ENCODE peak calls at places on chromosomes 3 and 15, in eight cellular contexts. P is type B pancreatic cell; S is LHCN-M2; C is BE2C; K is naive thymus-derived CD4-positive, alpha-beta T cell; O is cardiac fibroblast; T is amniotic epithelial cell; M is C1 segment of cervical spinal cord. E is an unnamed sample.

GRCh38 chr3:174202146-174202545 is 657.0 kb upstream of the NAALADL2 start:
- DNase-seq in P (no peak), S (no peak), C (no peak), K (no peak), O (no peak), T (no peak), M (no peak), E (no peak)

GRCh38 chr15:32152574-32152973 is 122.3 kb downstream of the CHRNA7 start:
- DNase-seq in P (no peak), S (no peak), C (no peak), K (no peak), O (no peak), T (no peak), M (no peak), E (no peak)

GRCh38 chr15:95733931-95734330 is 596.6 kb upstream of the NR2F2 start:
- DNase-seq in P (no peak), S (no peak), C (no peak), K (no peak), O (no peak), T (no peak), M (no peak), E (no peak)

GRCh38 chr3:15998896-15999295 is 175.6 kb upstream of the GALNT15 start:
- DNase-seq in P (no peak), S (no peak), C (no peak), K (no peak), O (no peak), T (no peak), M (no peak), E (no peak)

GRCh38 chr3:54932606-54933005 is 4.7 kb upstream of the LRTM1 start:
- DNase-seq in P (no peak), S (peak; percentile 32), C (no peak), K (no peak), O (no peak), T (no peak), M (peak; percentile 2), E (no peak)

GRCh38 chr3:109177888-109178287 is 41.4 kb downstream of the C3orf85 start:
- DNase-seq in P (no peak), S (no peak), C (no peak), K (no peak), O (no peak), T (no peak), M (no peak), E (no peak)

GRCh38 chr3:189049458-189050231 is 122.1 kb upstream of the TPRG1 start:
- DNase-seq in P (no peak), S (no peak), C (no peak), K (no peak), O (no peak), T (no peak), M (no peak), E (peak; percentile 51)

GRCh38 chr3:70748593-70748992 is 436.2 kb upstream of the MDFIC2 start:
- DNase-seq in P (no peak), S (no peak), C (no peak), K (no peak), O (no peak), T (no peak), M (no peak), E (no peak)

GRCh38 chr15:41894791-41895463 is 1.1 kb upstream of the SPTBN5 start:
- DNase-seq in P (no peak), S (peak; percentile 18), C (peak; percentile 98), K (peak; percentile 86), O (peak; percentile 76), T (peak; percentile 65), M (no peak), E (peak; percentile 87)

GRCh38 chr3:193730498-193730897 is 137.5 kb downstream of the OPA1 start:
- DNase-seq in P (no peak), S (no peak), C (no peak), K (no peak), O (no peak), T (no peak), M (no peak), E (no peak)

GRCh38 chr15:90149609-90150340 is 47.5 kb upstream of the IDH2 start:
- DNase-seq in P (no peak), S (no peak), C (no peak), K (no peak), O (no peak), T (no peak), M (no peak), E (no peak)

GRCh38 chr3:149663966-149664365 is 6.1 kb upstream of the WWTR1 start:
- DNase-seq in P (no peak), S (no peak), C (no peak), K (no peak), O (no peak), T (no peak), M (no peak), E (no peak)

GRCh38 chr3:40584625-40585189 is 59.9 kb downstream of the ZNF621 start:
- DNase-seq in P (peak; percentile 92), S (peak; percentile 63), C (peak; percentile 87), K (peak; percentile 58), O (peak; percentile 87), T (peak; percentile 68), M (peak; percentile 54), E (peak; percentile 48)

GRCh38 chr15:65638681-65639089 is 16.9 kb downstream of the SLC24A1 start:
- DNase-seq in P (no peak), S (peak; percentile 80), C (peak; percentile 45), K (peak; percentile 66), O (peak; percentile 88), T (peak; percentile 80), M (no peak), E (peak; percentile 70)

GRCh38 chr3:33277193-33277882 is at the start of gene FBXL2:
- DNase-seq in P (peak; percentile 93), S (peak; percentile 68), C (peak; percentile 86), K (no peak), O (peak; percentile 75), T (peak; percentile 29), M (peak; percentile 3), E (no peak)

GRCh38 chr3:5002174-5002870 is 23.1 kb downstream of the BHLHE40 start:
- DNase-seq in P (no peak), S (no peak), C (no peak), K (no peak), O (no peak), T (peak; percentile 39), M (no peak), E (peak; percentile 88)